ENCODE peak calls at places on chromosomes 6 and 20, in ten cellular contexts. S, Y, B, F, N, C, P, T, M and Q are unnamed samples.
A peak's percentile ranks its signal among the peaks of the same experiment; 100 is the strongest.

GRCh38 chr6:20773822-20774221 is 239.6 kb downstream of the CDKAL1 start:
- DNase-seq in M (no peak), F (no peak), T (no peak), P (no peak), S (no peak), B (no peak), C (no peak), Y (no peak), N (no peak), Q (no peak)

GRCh38 chr6:133432021-133432989 is 191.1 kb downstream of the EYA4 start:
- DNase-seq in N (no peak), B (no peak), M (peak; percentile 65), C (no peak), F (peak; percentile 27), Y (no peak), P (no peak), T (no peak), S (no peak), Q (peak; percentile 63)

GRCh38 chr6:7486951-7487350 is 54.5 kb upstream of the DSP start:
- DNase-seq in M (no peak), N (no peak), C (no peak), F (no peak), B (no peak), T (no peak), S (no peak), Y (no peak), P (no peak), Q (no peak)

GRCh38 chr6:106155219-106155830 is 69.2 kb downstream of the PRDM1 start:
- DNase-seq in N (no peak), M (no peak), T (no peak), F (no peak), B (no peak), S (peak; percentile 2), Y (peak; percentile 25), C (no peak), P (no peak), Q (no peak)

GRCh38 chr6:75402296-75402695 is 91.3 kb downstream of the FILIP1 start:
- DNase-seq in S (peak; percentile 60), M (no peak), N (no peak), P (no peak), Y (no peak), B (no peak), T (peak; percentile 22), F (no peak), C (peak; percentile 73), Q (no peak)

GRCh38 chr6:146914563-146915483 is 289.4 kb upstream of the STXBP5 start:
- DNase-seq in B (peak; percentile 33), N (peak; percentile 78), Y (peak; percentile 37), T (peak; percentile 84), F (no peak), C (peak; percentile 64), S (no peak), P (no peak), M (no peak), Q (no peak)

GRCh38 chr20:3276400-3277015 is 37.5 kb upstream of the SLC4A11 start:
- DNase-seq in C (no peak), Y (peak; percentile 24), T (peak; percentile 35), P (no peak), N (peak; percentile 33), F (no peak), B (peak; percentile 36), M (peak; percentile 56), S (peak; percentile 25), Q (peak; percentile 68)

GRCh38 chr6:22664968-22665367 is 95.6 kb downstream of the HDGFL1 start:
- DNase-seq in C (no peak), S (no peak), T (no peak), F (no peak), B (no peak), P (no peak), Y (no peak), N (no peak), M (no peak), Q (no peak)

GRCh38 chr6:43748765-43749164 is 21.2 kb upstream of the VEGFA start:
- DNase-seq in C (no peak), B (no peak), T (no peak), Y (no peak), F (no peak), N (no peak), P (no peak), M (peak; percentile 10), S (no peak), Q (no peak)

GRCh38 chr6:43757966-43758616 is 11.9 kb upstream of the VEGFA start:
- DNase-seq in M (no peak), T (no peak), F (no peak), C (no peak), S (no peak), N (no peak), B (no peak), Y (no peak), P (no peak), Q (no peak)

GRCh38 chr6:43749461-43749860 is 20.6 kb upstream of the VEGFA start:
- DNase-seq in F (no peak), Y (no peak), B (no peak), C (no peak), M (no peak), S (no peak), P (peak; percentile 17), N (no peak), T (no peak), Q (no peak)

GRCh38 chr6:43750622-43751021 is 19.4 kb upstream of the VEGFA start:
- DNase-seq in C (no peak), Y (no peak), T (no peak), N (no peak), F (no peak), B (no peak), S (no peak), M (no peak), P (no peak), Q (no peak)

DNA sequence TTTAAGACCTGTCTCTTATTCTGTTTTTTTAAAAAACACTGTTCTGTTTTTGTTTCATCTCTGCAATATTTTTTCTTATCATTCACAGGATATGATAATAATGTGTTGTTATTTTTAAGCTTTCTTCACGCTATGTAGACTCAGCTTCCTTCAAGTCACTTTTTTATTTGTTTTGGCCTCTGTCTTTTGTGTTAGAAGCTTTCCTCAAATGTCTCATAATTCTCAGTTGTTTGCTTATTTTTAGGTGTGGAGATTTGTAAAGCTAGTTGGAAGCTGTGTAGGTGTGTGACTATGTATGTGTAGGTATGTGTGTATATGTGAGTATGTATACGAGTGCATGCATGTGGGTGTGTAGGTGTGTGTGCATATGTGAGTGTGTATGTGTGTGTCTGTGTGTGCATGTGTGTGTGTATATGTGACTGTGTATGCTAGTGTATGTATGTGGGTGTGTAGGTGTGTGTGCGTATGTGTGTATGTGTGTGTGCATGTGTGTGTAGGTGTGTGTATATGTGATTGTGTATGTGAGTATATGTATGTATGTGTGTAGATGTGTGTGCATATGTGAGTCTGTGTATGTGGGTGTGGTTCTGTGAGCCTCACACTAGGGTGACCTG is 16.3 kb upstream of the VEGFA start:
- DNase-seq in M (no peak), C (no peak), P (peak; percentile 2), B (no peak), Y (no peak), S (no peak), T (no peak), F (no peak), N (no peak), Q (no peak)
- H3K27ac ChIP-seq in M (no peak overlapping the region), C (no peak overlapping the region), P (no peak overlapping the region), B (no peak overlapping the region), Y (no peak overlapping the region), S (no peak overlapping the region), T (no peak overlapping the region), F (no peak overlapping the region), N (no peak overlapping the region), Q (no peak overlapping the region)

GRCh38 chr6:13407368-13407708 is 79.0 kb upstream of the TBC1D7 start:
- DNase-seq in C (no peak), T (no peak), S (no peak), Y (no peak), P (no peak), B (no peak), M (no peak), N (no peak), F (no peak), Q (no peak)
- H3K27ac ChIP-seq in C (peak overlapping the region; percentile 60), T (no peak overlapping the region), S (no peak overlapping the region), Y (peak overlapping the region; percentile 72), P (no peak overlapping the region), B (peak overlapping the region; percentile 22), M (no peak overlapping the region), N (peak overlapping the region; percentile 66), F (no peak overlapping the region), Q (no peak overlapping the region)

GRCh38 chr20:43985608-43986316 is 71.1 kb downstream of the TOX2 start:
- DNase-seq in S (no peak), M (no peak), P (no peak), F (no peak), B (no peak), Y (no peak), T (no peak), N (no peak), C (no peak), Q (peak; percentile 15)

GRCh38 chr20:43988451-43988850 is 73.8 kb downstream of the TOX2 start:
- DNase-seq in M (no peak), F (no peak), T (no peak), C (no peak), P (no peak), Y (no peak), B (no peak), N (no peak), S (peak; percentile 85), Q (no peak)

GRCh38 chr20:43987531-43987930 is 72.9 kb downstream of the TOX2 start:
- DNase-seq in B (no peak), T (no peak), P (no peak), C (no peak), N (no peak), F (no peak), Y (no peak), M (no peak), S (no peak), Q (no peak)

GRCh38 chr20:43988867-43989266 is 74.2 kb downstream of the TOX2 start:
- DNase-seq in N (no peak), C (no peak), F (no peak), B (no peak), S (no peak), P (no peak), M (no peak), Y (no peak), T (no peak), Q (no peak)

GRCh38 chr20:43987018-43987417 is 72.4 kb downstream of the TOX2 start:
- DNase-seq in Y (no peak), M (no peak), P (no peak), F (no peak), S (no peak), B (no peak), N (no peak), T (no peak), C (no peak), Q (no peak)
- H3K27ac ChIP-seq in Y (no peak overlapping the region), M (no peak overlapping the region), P (no peak overlapping the region), F (no peak overlapping the region), S (no peak overlapping the region), B (no peak overlapping the region), N (no peak overlapping the region), T (no peak overlapping the region), C (no peak overlapping the region), Q (no peak overlapping the region)

GRCh38 chr20:2130062-2130591 is 28.5 kb downstream of the STK35 start:
- DNase-seq in T (no peak), Y (no peak), P (no peak), B (no peak), N (no peak), C (no peak), M (no peak), F (no peak), S (no peak), Q (no peak)

GRCh38 chr20:2132461-2132901 is 30.9 kb downstream of the STK35 start:
- DNase-seq in P (no peak), M (no peak), S (no peak), T (peak; percentile 19), C (no peak), Y (no peak), N (peak; percentile 63), B (no peak), F (no peak), Q (no peak)

GRCh38 chr20:2131366-2131765 is 29.7 kb downstream of the STK35 start:
- DNase-seq in M (no peak), B (no peak), S (no peak), F (no peak), P (no peak), N (peak; percentile 38), C (no peak), T (peak; percentile 6), Y (no peak), Q (no peak)

GRCh38 chr20:2128542-2128941 is 26.9 kb downstream of the STK35 start:
- DNase-seq in F (no peak), N (no peak), C (no peak), P (no peak), B (no peak), T (no peak), S (no peak), M (no peak), Y (no peak), Q (no peak)

DNA sequence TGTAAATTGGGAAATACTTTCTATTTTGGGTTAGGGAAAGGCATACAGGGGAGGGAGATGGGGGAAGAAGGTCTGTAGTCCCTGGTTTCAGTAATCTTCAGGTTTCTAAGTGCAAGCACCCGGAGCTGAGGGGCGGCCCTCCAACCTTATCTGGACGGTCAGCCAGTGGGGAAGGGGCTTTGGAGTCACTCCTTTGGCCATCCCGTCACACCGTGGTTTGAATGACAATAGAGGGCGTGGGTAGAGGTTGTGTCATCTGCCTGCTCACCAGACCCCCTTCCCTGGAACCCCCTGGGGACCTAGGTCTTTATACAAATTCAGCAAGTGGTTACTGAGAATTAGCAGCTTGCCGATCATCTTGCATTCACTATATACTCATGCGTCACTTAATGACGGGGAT is 29.0 kb downstream of the STK35 start:
- DNase-seq in Y (no peak), F (peak; percentile 2), S (no peak), P (no peak), N (no peak), B (no peak), C (no peak), M (peak; percentile 47), T (no peak), Q (peak; percentile 34)
- H3K27ac ChIP-seq in Y (no peak overlapping the region), F (no peak overlapping the region), S (no peak overlapping the region), P (no peak overlapping the region), N (peak overlapping the region; percentile 49), B (no peak overlapping the region), C (no peak overlapping the region), M (no peak overlapping the region), T (no peak overlapping the region), Q (no peak overlapping the region)